ENCODE peak calls at places on chromosomes 12 and 14, in five cellular contexts. T is ovary, I is heart left ventricle, V is lower leg skin, Q is testis. N is an unnamed sample.

GRCh38 chr12:69905801-69906200 is 80.8 kb downstream of the MYRFL start:
- DNase-seq in T (no peak), I (no peak), V (no peak), Q (no peak), N (no peak)

GRCh38 chr12:117850048-117850447 is 118.7 kb downstream of the KSR2 start:
- DNase-seq in T (no peak), I (no peak), V (no peak), Q (peak; percentile 42), N (no peak)

GRCh38 chr14:43640718-43641267 is 866.3 kb downstream of the FSCB start:
- DNase-seq in T (no peak), I (no peak), V (no peak), Q (no peak), N (no peak)

GRCh38 chr12:59084758-59085383 is 164.6 kb upstream of the LRIG3 start:
- DNase-seq in T (peak; percentile 7), I (peak; percentile 23), V (peak; percentile 37), Q (peak; percentile 29), N (no peak)

GRCh38 chr14:89429206-89430091 is 12.4 kb upstream of the FOXN3 start:
- DNase-seq in T (no peak), I (no peak), V (no peak), Q (no peak), N (peak; percentile 66)

GRCh38 chr14:99352688-99353280 is 80.8 kb upstream of the BCL11B start:
- DNase-seq in T (no peak), I (no peak), V (no peak), Q (no peak), N (no peak)

GRCh38 chr14:81565441-81566290 is 32.0 kb upstream of the SEL1L start:
- DNase-seq in T (no peak), I (no peak), V (no peak), Q (peak; percentile 45), N (no peak)

GRCh38 chr12:131894313-131894860 is at the start of gene ULK1:
- DNase-seq in T (peak; percentile 93), I (peak; percentile 92), V (peak; percentile 89), Q (peak; percentile 95), N (peak; percentile 98)

GRCh38 chr12:14473707-14474287 is 93.9 kb downstream of the PLBD1 start:
- DNase-seq in T (no peak), I (no peak), V (no peak), Q (no peak), N (no peak)

GRCh38 chr12:28209782-28210181 is 19.5 kb downstream of the CCDC91 start:
- DNase-seq in T (no peak), I (no peak), V (no peak), Q (no peak), N (no peak)

GRCh38 chr12:107530706-107531105 is 154.9 kb upstream of the PWP1 start:
- DNase-seq in T (no peak), I (no peak), V (no peak), Q (no peak), N (no peak)

GRCh38 chr12:89352492-89353187 is at the start of gene DUSP6:
- DNase-seq in T (peak; percentile 66), I (peak; percentile 96), V (peak; percentile 97), Q (peak; percentile 96), N (peak; percentile 97)
- TF ChIP-seq POLR2A in T (peak; percentile 62), I (no peak), V (peak; percentile 54), Q (peak; percentile 53), N (peak; percentile 52)

DNA sequence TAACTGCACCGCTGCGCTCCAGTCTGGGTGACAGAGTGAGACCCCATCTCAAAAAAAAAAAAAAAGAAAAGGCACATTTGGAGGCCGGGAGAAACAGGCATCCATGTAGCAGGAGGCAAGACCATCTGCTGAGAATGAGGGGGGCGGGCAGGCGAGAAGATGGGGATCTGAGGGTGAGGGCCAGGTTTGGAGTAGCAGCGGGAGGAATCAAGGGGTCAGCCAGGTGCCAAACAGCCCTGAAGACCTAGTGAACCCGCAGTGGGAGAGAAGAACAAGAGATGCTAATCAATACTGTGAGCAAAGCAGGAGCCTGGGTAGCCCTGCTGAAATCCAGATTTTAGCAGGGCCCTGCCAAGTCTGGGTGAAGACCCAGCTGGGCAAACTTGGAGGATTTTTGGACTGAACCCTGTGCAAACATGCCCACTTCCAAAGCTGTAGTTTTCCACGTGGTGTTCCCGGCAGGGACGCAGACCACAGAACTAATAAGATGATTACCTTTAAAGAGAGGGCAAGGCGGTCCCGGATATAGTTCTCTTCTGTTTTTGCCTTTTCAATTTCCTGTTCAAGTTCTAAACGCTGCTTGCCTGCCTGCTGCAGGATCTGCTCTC is 61.0 kb downstream of the NIN start:
- DNase-seq in T (no peak), I (no peak), V (no peak), Q (no peak), N (no peak)
- TF ChIP-seq POLR2A in T (no peak), I (no peak), V (no peak), Q (no peak), N (no peak)

DNA sequence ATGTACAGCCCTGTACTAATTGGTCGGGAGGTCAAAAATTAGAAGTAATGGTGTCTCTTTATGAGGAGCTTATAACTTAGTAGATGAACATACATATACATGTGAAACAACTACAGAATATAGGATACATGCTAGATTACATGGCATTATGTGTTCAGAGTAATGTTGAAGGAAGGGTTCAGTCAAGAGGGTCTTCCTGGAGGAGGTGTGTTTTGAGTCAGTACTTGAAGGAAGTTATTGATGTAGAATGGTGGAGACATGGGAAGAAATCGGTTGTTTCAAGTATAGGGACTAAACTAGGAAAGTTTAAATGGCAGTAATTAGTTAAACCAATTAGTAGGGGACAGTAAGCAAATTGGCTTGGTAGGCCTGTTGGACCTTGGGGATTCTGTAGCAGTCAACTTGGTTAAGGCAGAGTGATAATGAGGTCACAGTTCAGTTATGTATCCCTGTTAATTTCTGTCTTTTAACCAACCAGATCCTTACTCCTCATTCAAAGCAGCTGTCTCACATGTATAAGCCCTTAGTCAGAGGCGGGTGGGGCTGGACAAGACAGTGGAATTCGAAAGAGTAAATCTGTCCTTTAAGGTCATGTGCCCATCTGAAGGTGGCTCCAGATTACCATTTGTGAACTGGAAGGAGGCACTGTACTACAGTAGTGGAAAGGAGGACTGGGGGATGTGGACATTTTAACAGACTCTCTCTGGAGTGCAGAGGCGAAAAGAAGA is 3.5 kb upstream of the ANKRD52 start:
- DNase-seq in T (no peak), I (no peak), V (no peak), Q (no peak), N (no peak)
- TF ChIP-seq POLR2A in T (no peak), I (no peak), V (no peak), Q (no peak), N (no peak)

GRCh38 chr14:56117765-56118610 is at the start of gene PELI2:
- DNase-seq in T (peak; percentile 89), I (peak; percentile 74), V (peak; percentile 66), Q (peak; percentile 83), N (peak; percentile 91)
- TF ChIP-seq POLR2A in T (peak; percentile 92), I (no peak), V (peak; percentile 30), Q (no peak), N (no peak)

GRCh38 chr14:75222208-75222701 is 45.8 kb upstream of the TMED10 start:
- DNase-seq in T (no peak), I (peak; percentile 66), V (no peak), Q (no peak), N (peak; percentile 73)
- TF ChIP-seq POLR2A in T (no peak), I (no peak), V (no peak), Q (no peak), N (no peak)

DNA sequence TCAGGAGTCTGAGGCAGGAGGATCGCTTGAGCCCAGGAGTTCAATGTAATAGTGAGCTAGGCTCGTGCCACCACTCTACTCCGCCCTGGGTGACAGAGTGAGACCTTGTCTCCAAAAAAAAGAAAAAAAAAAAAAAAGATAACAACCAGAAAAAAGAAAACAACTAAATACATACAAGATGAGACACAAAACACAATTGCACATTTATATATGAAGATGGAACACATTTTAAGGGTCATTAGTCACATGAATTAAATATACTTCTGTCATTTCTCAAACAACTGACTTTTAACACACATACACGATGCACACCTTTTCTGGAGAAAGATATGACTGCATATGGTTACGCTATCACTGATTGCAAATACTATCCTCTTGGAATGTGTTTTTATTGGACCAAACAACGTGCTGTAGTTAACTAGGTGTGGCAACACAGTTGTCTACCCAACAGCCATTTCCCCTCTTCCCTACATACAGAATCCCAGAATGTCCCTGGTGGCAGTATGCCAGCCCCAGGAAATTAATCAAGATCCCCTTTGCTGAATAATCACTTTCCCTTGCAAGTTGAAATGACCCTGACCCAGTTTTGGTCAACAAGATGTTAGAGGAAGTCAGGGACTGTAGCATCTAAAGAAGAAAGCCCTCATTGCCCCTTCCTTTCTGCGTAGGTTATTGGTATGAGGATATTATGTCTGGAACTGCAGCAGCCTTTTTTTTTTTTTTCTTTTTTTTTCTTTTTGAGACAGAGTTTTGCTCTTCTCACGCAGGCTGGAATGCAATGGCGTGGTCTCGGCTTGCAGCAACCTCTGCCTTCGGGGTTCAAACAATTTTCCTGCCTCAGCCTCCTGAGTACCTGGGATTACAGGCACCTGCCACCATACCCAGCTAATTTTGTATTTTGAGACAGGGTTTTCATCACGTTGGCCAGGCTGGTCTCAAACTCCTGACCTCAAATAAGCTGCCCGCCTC is 5.6 kb upstream of the MYL6B start:
- DNase-seq in T (peak; percentile 61), I (no peak), V (no peak), Q (peak; percentile 45), N (no peak)
- TF ChIP-seq POLR2A in T (no peak), I (no peak), V (no peak), Q (no peak), N (no peak)

DNA sequence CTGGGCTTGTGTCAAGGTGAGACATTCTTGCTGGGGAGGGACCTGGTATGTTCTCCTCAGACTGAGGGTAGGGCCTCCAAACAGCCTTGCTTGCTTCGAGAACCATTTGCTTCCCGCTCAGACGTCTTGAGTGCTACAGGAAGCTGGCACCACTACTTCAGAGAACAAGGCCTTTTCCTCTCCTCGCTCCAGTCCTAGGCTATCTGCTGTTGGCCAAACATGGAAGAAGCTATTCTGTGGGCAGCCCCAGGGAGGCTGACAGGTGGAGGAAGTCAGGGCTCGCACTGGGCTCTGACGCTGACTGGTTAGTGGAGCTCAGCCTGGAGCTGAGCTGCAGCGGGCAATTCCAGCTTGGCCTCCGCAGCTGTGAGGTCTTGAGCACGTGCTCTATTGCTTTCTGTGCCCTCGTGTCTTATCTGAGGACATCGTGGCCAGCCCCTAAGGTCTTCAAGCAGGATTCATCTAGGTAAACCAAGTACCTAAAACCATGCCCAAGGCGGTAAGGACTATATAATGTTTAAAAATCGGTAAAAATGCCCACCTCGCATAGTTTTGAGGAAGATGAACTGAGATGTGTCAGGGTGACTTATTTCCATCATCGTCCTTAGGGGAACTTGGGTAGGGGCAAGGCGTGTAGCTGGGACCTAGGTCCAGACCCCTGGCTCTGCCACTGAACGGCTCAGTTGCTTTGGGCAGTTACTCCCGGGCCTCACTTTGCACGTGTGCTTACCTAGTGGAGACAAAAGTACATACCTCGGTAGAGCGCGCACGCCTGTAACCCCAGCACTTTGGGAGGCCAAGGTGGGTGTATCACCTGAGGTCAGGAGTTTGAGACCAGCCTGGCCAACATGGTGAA is 4.3 kb downstream of the GAPDH start:
- DNase-seq in T (no peak), I (no peak), V (no peak), Q (no peak), N (peak; percentile 56)
- TF ChIP-seq POLR2A in T (no peak), I (no peak), V (no peak), Q (no peak), N (no peak)

DNA sequence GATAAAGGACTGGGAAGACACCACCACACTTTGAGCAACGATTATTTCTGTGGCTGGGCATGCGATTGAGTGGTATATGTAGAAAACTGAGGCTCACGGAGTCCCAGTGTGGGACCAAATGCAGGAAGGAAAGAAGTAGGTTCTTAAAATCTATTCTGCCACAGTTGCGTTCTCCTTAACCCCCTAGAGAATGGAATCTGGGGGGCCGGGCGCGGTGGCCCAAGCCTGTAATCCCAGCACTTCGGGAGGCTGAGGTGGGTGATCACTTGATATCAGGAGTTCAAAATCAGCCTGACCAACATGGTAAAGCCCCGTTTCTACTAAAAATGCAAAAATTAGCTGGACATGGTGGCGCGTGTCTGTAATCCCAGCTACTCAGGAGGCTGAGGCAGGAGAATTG is 29.9 kb upstream of the CORO1C start:
- DNase-seq in T (no peak), I (no peak), V (no peak), Q (no peak), N (no peak)
- TF ChIP-seq POLR2A in T (no peak), I (no peak), V (no peak), Q (no peak), N (no peak)